ENCODE peak calls at places on chromosomes 6 and 20, in seven cellular contexts. T is H1, S is H9, I is IMR-90, J is neuronal stem cell, D is mesendoderm, U is trophoblast cell. G is an unnamed sample.
A peak's percentile ranks its signal among the peaks of the same experiment; 100 is the strongest.

GRCh38 chr6:165697171-165697570 is 34.1 kb upstream of the PDE10A start:
- DNase-seq in T (no peak), S (no peak), I (no peak), J (no peak), D (no peak), U (no peak), G (no peak)

GRCh38 chr20:51062065-51062464 is 39.2 kb upstream of the KCNG1 start:
- DNase-seq in T (no peak), S (no peak), I (peak; percentile 3), J (no peak), D (no peak), U (no peak), G (no peak)

GRCh38 chr6:140203611-140204553 is 829.4 kb upstream of the CITED2 start:
- DNase-seq in T (no peak), S (no peak), I (peak; percentile 79), J (no peak), D (no peak), U (no peak), G (peak; percentile 90)

GRCh38 chr6:139602577-139602976 is 228.1 kb upstream of the CITED2 start:
- DNase-seq in T (no peak), S (no peak), I (no peak), J (no peak), D (peak; percentile 92), U (no peak), G (no peak)

GRCh38 chr6:158457616-158458278 is 102.1 kb upstream of the TMEM181 start:
- DNase-seq in T (no peak), S (no peak), I (peak; percentile 64), J (no peak), D (no peak), U (no peak), G (peak; percentile 16)

GRCh38 chr6:43242908-43243648 is at the start of gene TTBK1:
- DNase-seq in T (no peak), S (peak; percentile 34), I (no peak), J (peak; percentile 21), D (no peak), U (no peak), G (no peak)

GRCh38 chr20:24158271-24158670 is 169.7 kb upstream of the GGTLC1 start:
- DNase-seq in T (no peak), S (no peak), I (no peak), J (no peak), D (no peak), U (no peak), G (no peak)

GRCh38 chr6:110693296-110693695 is 122.0 kb downstream of the CDK19 start:
- DNase-seq in T (no peak), S (no peak), I (no peak), J (no peak), D (no peak), U (peak; percentile 12), G (no peak)

GRCh38 chr20:23060629-23061028 is 11.2 kb upstream of the THBD start:
- DNase-seq in T (no peak), S (no peak), I (no peak), J (no peak), D (no peak), U (peak; percentile 48), G (peak; percentile 52)

GRCh38 chr6:1708820-1709612 is 99.3 kb downstream of the FOXC1 start:
- DNase-seq in T (no peak), S (no peak), I (no peak), J (no peak), D (no peak), U (no peak), G (no peak)

GRCh38 chr6:33694401-33694931 is 17.0 kb downstream of the UQCC2 start:
- DNase-seq in T (no peak), S (no peak), I (peak; percentile 38), J (no peak), D (no peak), U (no peak), G (peak; percentile 72)

GRCh38 chr6:101931766-101932165 is 538.3 kb downstream of the GRIK2 start:
- DNase-seq in T (no peak), S (no peak), I (no peak), J (no peak), D (no peak), U (peak; percentile 26), G (no peak)

GRCh38 chr20:19774086-19774933 is 16.3 kb downstream of the RIN2 start:
- DNase-seq in T (no peak), S (no peak), I (no peak), J (no peak), D (peak; percentile 22), U (peak; percentile 61), G (no peak)

GRCh38 chr20:23800865-23801264 is 25.7 kb downstream of the CST2 start:
- DNase-seq in T (no peak), S (no peak), I (no peak), J (no peak), D (no peak), U (no peak), G (no peak)

GRCh38 chr6:34575326-34575725 is 19.2 kb upstream of the SPDEF start:
- DNase-seq in T (peak; percentile 33), S (peak; percentile 59), I (no peak), J (no peak), D (peak; percentile 53), U (no peak), G (no peak)

GRCh38 chr6:134253681-134254080 is 64.2 kb downstream of the SGK1 start:
- DNase-seq in T (no peak), S (no peak), I (peak; percentile 13), J (peak; percentile 35), D (no peak), U (no peak), G (peak; percentile 26)

GRCh38 chr6:22145823-22146379 is 150.9 kb downstream of the PRL start:
- DNase-seq in T (peak; percentile 17), S (peak; percentile 61), I (peak; percentile 78), J (no peak), D (peak; percentile 86), U (no peak), G (peak; percentile 39)

GRCh38 chr20:58623579-58624473 is 27.3 kb upstream of the STX16 start:
- DNase-seq in T (peak; percentile 41), S (no peak), I (peak; percentile 97), J (no peak), D (no peak), U (peak; percentile 83), G (peak; percentile 96)

GRCh38 chr20:37936041-37936440 is 33.1 kb downstream of the VSTM2L start:
- DNase-seq in T (no peak), S (no peak), I (no peak), J (no peak), D (no peak), U (no peak), G (no peak)
- H2BK120ac ChIP-seq in T (no peak overlapping the region), S (no peak overlapping the region), I (no peak overlapping the region), J (no peak overlapping the region), D (no peak overlapping the region), U (no peak overlapping the region), G (no peak overlapping the region)

DNA sequence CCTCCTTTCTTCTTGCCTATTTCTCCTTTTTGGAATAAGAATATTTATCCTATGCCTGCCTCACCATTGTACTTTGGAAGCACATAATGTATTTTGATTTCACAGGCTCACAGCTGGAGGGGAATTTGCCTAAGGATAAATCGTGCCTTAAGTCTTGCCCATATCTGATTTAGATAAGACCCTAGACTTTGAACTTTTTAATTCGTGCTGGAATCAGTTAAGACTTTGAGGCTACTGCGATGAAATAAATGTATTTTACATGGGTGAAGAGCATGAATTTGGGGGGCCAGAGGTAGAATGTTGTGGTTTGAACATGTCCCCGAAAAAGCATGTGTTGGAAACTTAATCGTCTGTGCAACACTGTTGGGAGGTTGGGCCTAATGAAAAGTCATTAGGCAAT is 648.8 kb downstream of the EPHA7 start:
- DNase-seq in T (no peak), S (no peak), I (no peak), J (no peak), D (peak; percentile 11), U (no peak), G (no peak)
- H2BK120ac ChIP-seq in T (no peak overlapping the region), S (no peak overlapping the region), I (no peak overlapping the region), J (no peak overlapping the region), D (no peak overlapping the region), U (no peak overlapping the region), G (no peak overlapping the region)

DNA sequence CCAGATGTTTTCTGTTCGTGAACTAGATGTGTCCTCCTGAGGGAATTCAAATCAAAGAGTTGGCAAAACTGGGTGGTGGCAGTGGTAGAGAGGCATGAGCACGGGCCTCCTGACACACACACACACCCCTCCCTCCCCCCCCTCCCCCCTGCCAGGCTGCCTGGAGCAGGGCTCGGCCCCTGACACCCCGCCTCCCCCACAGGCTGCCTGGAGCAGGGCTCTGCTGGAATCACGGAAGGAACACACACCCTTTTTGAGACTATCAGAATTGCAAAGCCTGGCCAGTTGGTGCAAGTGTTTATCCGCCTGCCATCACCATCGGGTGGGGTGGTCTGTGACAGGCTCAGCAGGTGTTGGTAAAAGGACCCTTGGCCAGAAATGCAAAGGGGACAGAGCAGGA is 59.0 kb downstream of the FAM120B start:
- DNase-seq in T (no peak), S (no peak), I (no peak), J (no peak), D (no peak), U (no peak), G (no peak)
- H2BK120ac ChIP-seq in T (no peak overlapping the region), S (no peak overlapping the region), I (no peak overlapping the region), J (no peak overlapping the region), D (no peak overlapping the region), U (no peak overlapping the region), G (no peak overlapping the region)

DNA sequence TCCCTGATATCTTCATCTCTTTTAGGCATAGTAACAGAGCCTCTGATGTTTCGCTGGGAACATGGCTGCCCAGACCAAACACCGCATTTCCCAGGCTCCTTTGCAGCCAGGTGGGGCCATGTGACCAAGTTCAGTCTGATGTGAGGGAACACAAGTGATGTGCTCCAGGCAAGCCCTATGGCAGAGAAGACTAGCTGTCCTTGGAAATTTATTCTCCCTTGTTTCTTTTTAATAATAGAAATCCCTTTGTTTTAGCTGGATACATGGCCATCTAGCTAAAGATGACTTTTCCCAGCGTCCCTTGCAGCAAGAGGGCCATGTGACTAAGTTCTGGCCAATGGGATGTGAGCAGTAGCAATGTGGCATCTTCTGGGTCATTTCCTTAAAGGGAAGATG is 30.8 kb downstream of the SLC2A10 start:
- DNase-seq in T (no peak), S (no peak), I (no peak), J (no peak), D (no peak), U (no peak), G (no peak)
- H2BK120ac ChIP-seq in T (no peak overlapping the region), S (no peak overlapping the region), I (peak overlapping the region; percentile 35), J (no peak overlapping the region), D (no peak overlapping the region), U (no peak overlapping the region), G (no peak overlapping the region)

DNA sequence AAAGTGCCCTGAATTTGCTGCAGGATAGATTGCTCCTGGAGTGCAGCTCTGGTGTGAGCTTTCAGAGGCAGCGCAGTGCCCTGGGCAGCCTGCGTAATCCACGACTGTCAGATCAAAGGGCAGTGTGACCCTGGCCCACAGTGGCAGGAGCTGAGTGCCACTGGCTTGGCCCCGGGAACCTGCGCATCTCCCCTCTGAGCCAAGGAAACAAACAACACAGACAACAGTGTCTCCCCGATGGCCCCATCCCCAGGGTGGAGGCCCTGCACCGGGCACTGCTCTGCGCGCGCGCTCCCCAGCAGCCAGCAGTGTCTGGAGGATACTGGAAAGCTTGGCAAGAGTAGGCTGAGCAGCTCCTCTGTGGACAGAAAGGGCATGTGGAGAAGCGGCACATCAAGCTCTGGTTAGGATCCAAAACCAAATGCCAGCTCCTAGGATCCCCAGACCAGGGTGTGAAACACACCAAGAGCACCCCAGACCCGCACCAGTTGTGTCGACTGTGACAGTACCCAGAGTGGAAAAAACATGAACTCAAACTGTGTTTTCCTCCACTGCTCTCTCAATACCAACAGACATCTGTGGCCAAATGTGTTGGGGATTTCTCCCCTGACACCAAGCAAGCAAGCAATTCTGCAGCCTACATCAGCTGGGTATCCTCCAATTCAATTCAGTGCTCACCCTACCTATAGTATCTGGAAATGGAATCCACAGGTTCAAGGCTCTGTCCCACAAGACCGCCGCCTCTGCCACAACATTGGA is 26.7 kb downstream of the RBCK1 start:
- DNase-seq in T (no peak), S (peak; percentile 36), I (no peak), J (no peak), D (no peak), U (no peak), G (no peak)
- H2BK120ac ChIP-seq in T (no peak overlapping the region), S (no peak overlapping the region), I (no peak overlapping the region), J (no peak overlapping the region), D (no peak overlapping the region), U (no peak overlapping the region), G (no peak overlapping the region)

G was measured in mesenchymal stem cell.